ENCODE peak calls at places on chromosomes 12 and 14, in seven cellular contexts. D is effector memory CD4-positive, alpha-beta T cell; W is COR-L47; A is Karpas-422; K is H9; Z is NCI-H524; T is LoVo. B is an unnamed sample.

GRCh38 chr12:26034371-26035142 is 76.1 kb downstream of the RASSF8 start:
- DNase-seq in D (no peak), W (no peak), A (no peak), K (no peak), Z (no peak), T (no peak), B (no peak)

GRCh38 chr12:55092579-55092978 is 33.6 kb upstream of the OR9K2 start:
- DNase-seq in D (no peak), W (no peak), A (no peak), K (no peak), Z (no peak), T (no peak), B (no peak)

GRCh38 chr14:92613008-92613658 is 99.6 kb downstream of the RIN3 start:
- DNase-seq in D (peak), W (peak), A (peak), K (peak), Z (peak), T (peak), B (peak)

GRCh38 chr14:61147898-61148549 is 133.1 kb downstream of the TMEM30B start:
- DNase-seq in D (no peak), W (no peak), A (no peak), K (no peak), Z (no peak), T (peak), B (no peak)

GRCh38 chr14:33704486-33704885 is 246.4 kb downstream of the EGLN3 start:
- DNase-seq in D (no peak), W (peak), A (no peak), K (no peak), Z (no peak), T (no peak), B (no peak)

GRCh38 chr12:124750149-124750656 is 113.5 kb downstream of the SCARB1 start:
- DNase-seq in D (no peak), W (no peak), A (no peak), K (no peak), Z (no peak), T (no peak), B (no peak)

GRCh38 chr12:109758406-109759075 is 44.9 kb downstream of the FAM222A start:
- DNase-seq in D (no peak), W (no peak), A (no peak), K (peak), Z (peak), T (no peak), B (no peak)

GRCh38 chr12:49869816-49870500 is 27.1 kb upstream of the BCDIN3D start:
- DNase-seq in D (no peak), W (no peak), A (no peak), K (peak), Z (no peak), T (no peak), B (no peak)

GRCh38 chr12:118312578-118312977 is 60.1 kb downstream of the TAOK3 start:
- DNase-seq in D (no peak), W (no peak), A (no peak), K (no peak), Z (no peak), T (no peak), B (no peak)

GRCh38 chr14:22510527-22511110 is 78.4 kb downstream of the DAD1 start:
- DNase-seq in D (no peak), W (no peak), A (no peak), K (no peak), Z (no peak), T (no peak), B (no peak)

GRCh38 chr12:78802593-78802992 is 62.0 kb upstream of the SYT1 start:
- DNase-seq in D (no peak), W (no peak), A (no peak), K (no peak), Z (no peak), T (no peak), B (no peak)

GRCh38 chr12:32535260-32535999 is 136.1 kb downstream of the FGD4 start:
- DNase-seq in D (no peak), W (peak), A (no peak), K (peak), Z (peak), T (peak), B (peak)

GRCh38 chr12:33721561-33721960 is 281.9 kb upstream of the SYT10 start:
- DNase-seq in D (no peak), W (no peak), A (no peak), K (no peak), Z (no peak), T (no peak), B (no peak)

GRCh38 chr12:62928632-62929031 is 6.3 kb downstream of the PPM1H start:
- DNase-seq in D (no peak), W (no peak), A (no peak), K (no peak), Z (no peak), T (no peak), B (no peak)

GRCh38 chr14:69005432-69006148 is 26.5 kb upstream of the ACTN1 start:
- DNase-seq in D (no peak), W (peak), A (no peak), K (peak), Z (no peak), T (peak), B (no peak)

GRCh38 chr12:45268672-45269406 is 52.9 kb downstream of the ANO6 start:
- DNase-seq in D (no peak), W (peak), A (peak), K (no peak), Z (peak), T (peak), B (peak)

GRCh38 chr12:86914716-86915115 is 658.5 kb upstream of the MGAT4C start:
- DNase-seq in D (no peak), W (peak), A (peak), K (no peak), Z (peak), T (no peak), B (no peak)

GRCh38 chr14:67892466-67893120 is 73.0 kb downstream of the RAD51B start:
- DNase-seq in D (no peak), W (no peak), A (no peak), K (no peak), Z (no peak), T (no peak), B (no peak)

GRCh38 chr14:55807059-55807499 is 227.1 kb downstream of the KTN1 start:
- DNase-seq in D (peak), W (peak), A (no peak), K (no peak), Z (no peak), T (peak), B (no peak)

GRCh38 chr14:28515571-28515970 is 251.0 kb upstream of the FOXG1 start:
- DNase-seq in D (no peak), W (no peak), A (no peak), K (no peak), Z (no peak), T (no peak), B (no peak)

GRCh38 chr14:106877527-106877926 is 1351.1 kb downstream of the TMEM121 start:
- DNase-seq in D (no peak), W (no peak), A (no peak), K (no peak), Z (no peak), T (no peak), B (peak)

GRCh38 chr12:22409071-22409951 is 74.8 kb upstream of the ST8SIA1 start:
- DNase-seq in D (peak), W (no peak), A (no peak), K (no peak), Z (no peak), T (no peak), B (no peak)

GRCh38 chr14:20412422-20412821 is 879 bp downstream of the TEP1 start:
- DNase-seq in D (no peak), W (no peak), A (peak), K (no peak), Z (no peak), T (no peak), B (peak)

GRCh38 chr12:60259241-60259640 is 663.4 kb downstream of the SLC16A7 start:
- DNase-seq in D (no peak), W (no peak), A (no peak), K (no peak), Z (no peak), T (no peak), B (no peak)

GRCh38 chr12:3071107-3071506 is 6.1 kb upstream of the TSPAN9 start:
- DNase-seq in D (no peak), W (no peak), A (no peak), K (peak), Z (no peak), T (no peak), B (no peak)

GRCh38 chr12:46439793-46440511 is 67.4 kb upstream of the SLC38A2 start:
- DNase-seq in D (no peak), W (no peak), A (peak), K (no peak), Z (no peak), T (no peak), B (no peak)

GRCh38 chr12:108640802-108641445 is 7.2 kb upstream of the SELPLG start:
- DNase-seq in D (no peak), W (peak), A (peak), K (peak), Z (peak), T (no peak), B (peak)

GRCh38 chr14:88960528-88960927 is 136.1 kb downstream of the TTC8 start:
- DNase-seq in D (no peak), W (no peak), A (no peak), K (no peak), Z (no peak), T (no peak), B (no peak)